ENCODE peak calls at places on chromosomes 3 and 15, in eight cellular contexts. X is HAP-1, Z is mesendoderm, C is IMR-90, V is tibial artery, S is aorta, D is mammary epithelial cell, F is BJ. H is an unnamed sample.

GRCh38 chr3:151379083-151379734 is 5.3 kb downstream of the P2RY12 start:
- DNase-seq in X (peak; percentile 17), Z (peak; percentile 60), C (no peak), V (peak; percentile 22), S (peak; percentile 57), D (no peak), F (no peak), H (no peak)

GRCh38 chr15:57391537-57391936 is 15.2 kb downstream of the CGNL1 start:
- DNase-seq in X (no peak), Z (no peak), C (no peak), V (no peak), S (no peak), D (no peak), F (no peak), H (no peak)

GRCh38 chr3:69174871-69175737 is 52.7 kb upstream of the LMOD3 start:
- DNase-seq in X (no peak), Z (no peak), C (no peak), V (no peak), S (no peak), D (no peak), F (no peak), H (no peak)

GRCh38 chr3:17982211-17982880 is 239.9 kb upstream of the TBC1D5 start:
- DNase-seq in X (no peak), Z (no peak), C (no peak), V (no peak), S (no peak), D (no peak), F (no peak), H (no peak)

GRCh38 chr3:102192575-102192974 is 242.2 kb upstream of the ZPLD1 start:
- DNase-seq in X (no peak), Z (no peak), C (no peak), V (no peak), S (no peak), D (peak; percentile 79), F (no peak), H (no peak)

GRCh38 chr3:40455328-40455727 is 1.8 kb upstream of the RPL14 start:
- DNase-seq in X (no peak), Z (no peak), C (no peak), V (no peak), S (no peak), D (no peak), F (no peak), H (no peak)

GRCh38 chr3:60086811-60087210 is 1037.0 kb upstream of the CFAP20DC start:
- DNase-seq in X (no peak), Z (peak; percentile 26), C (peak; percentile 18), V (no peak), S (no peak), D (peak; percentile 16), F (no peak), H (no peak)

GRCh38 chr15:80367661-80368060 is 36.5 kb upstream of the ARNT2 start:
- DNase-seq in X (no peak), Z (peak; percentile 4), C (no peak), V (no peak), S (no peak), D (peak; percentile 1), F (no peak), H (no peak)

GRCh38 chr15:72998681-72999466 is 53.4 kb upstream of the NEO1 start:
- DNase-seq in X (no peak), Z (no peak), C (no peak), V (no peak), S (no peak), D (peak; percentile 6), F (no peak), H (no peak)

GRCh38 chr3:68874551-68875348 is 57.6 kb downstream of the TAFA4 start:
- DNase-seq in X (no peak), Z (no peak), C (no peak), V (no peak), S (no peak), D (no peak), F (no peak), H (no peak)

GRCh38 chr3:135106445-135106844 is 311.4 kb downstream of the EPHB1 start:
- DNase-seq in X (no peak), Z (peak; percentile 77), C (peak; percentile 5), V (no peak), S (no peak), D (no peak), F (no peak), H (peak; percentile 63)

GRCh38 chr15:92880796-92881569 is 19.1 kb upstream of the CHD2 start:
- DNase-seq in X (no peak), Z (no peak), C (no peak), V (no peak), S (no peak), D (no peak), F (no peak), H (no peak)

GRCh38 chr15:23857028-23857641 is 170.0 kb upstream of the NDN start:
- DNase-seq in X (no peak), Z (peak; percentile 71), C (peak; percentile 22), V (no peak), S (no peak), D (no peak), F (no peak), H (peak; percentile 29)

GRCh38 chr3:184727357-184728060 is 15.6 kb upstream of the MAGEF1 start:
- DNase-seq in X (peak; percentile 79), Z (peak; percentile 98), C (peak; percentile 72), V (peak; percentile 64), S (peak; percentile 60), D (peak; percentile 82), F (no peak), H (peak; percentile 93)

GRCh38 chr3:64796597-64796996 is 108.8 kb upstream of the ADAMTS9 start:
- DNase-seq in X (no peak), Z (no peak), C (no peak), V (no peak), S (no peak), D (peak; percentile 6), F (no peak), H (no peak)

GRCh38 chr3:180329187-180329586 is 272.8 kb upstream of the TTC14 start:
- DNase-seq in X (no peak), Z (no peak), C (no peak), V (no peak), S (no peak), D (no peak), F (no peak), H (no peak)

GRCh38 chr3:188294823-188295487 is 141.0 kb downstream of the LPP start:
- DNase-seq in X (peak; percentile 61), Z (peak; percentile 44), C (peak; percentile 96), V (no peak), S (no peak), D (peak; percentile 95), F (peak; percentile 91), H (no peak)
- H3K4me3 ChIP-seq in X (no peak overlapping the region), Z (no peak overlapping the region), C (no peak overlapping the region), V (no peak overlapping the region), S (no peak overlapping the region), D (peak overlapping the region; percentile 28), F (no peak overlapping the region), H (no peak overlapping the region)

GRCh38 chr3:23073721-23074300 is 129.3 kb upstream of the UBE2E2 start:
- DNase-seq in X (no peak), Z (no peak), C (no peak), V (no peak), S (no peak), D (no peak), F (no peak), H (no peak)

GRCh38 chr3:23072672-23073071 is 130.5 kb upstream of the UBE2E2 start:
- DNase-seq in X (no peak), Z (no peak), C (no peak), V (no peak), S (no peak), D (no peak), F (no peak), H (no peak)

GRCh38 chr3:23078735-23079134 is 124.4 kb upstream of the UBE2E2 start:
- DNase-seq in X (no peak), Z (no peak), C (no peak), V (no peak), S (no peak), D (no peak), F (no peak), H (no peak)

GRCh38 chr3:23077126-23077525 is 126.0 kb upstream of the UBE2E2 start:
- DNase-seq in X (no peak), Z (no peak), C (no peak), V (no peak), S (no peak), D (no peak), F (no peak), H (no peak)

GRCh38 chr3:23075478-23075877 is 127.6 kb upstream of the UBE2E2 start:
- DNase-seq in X (no peak), Z (no peak), C (peak; percentile 8), V (no peak), S (no peak), D (no peak), F (peak; percentile 53), H (no peak)
- H3K27me3 ChIP-seq in X (peaks cover 3% of the 10 kb centered on the region), Z (no peaks in the 10 kb centered on the region), C (peaks cover 9% of the 10 kb centered on the region), V (no peaks in the 10 kb centered on the region), S (no peaks in the 10 kb centered on the region), D (peaks cover 11% of the 10 kb centered on the region), F (no peaks in the 10 kb centered on the region), H (no peaks in the 10 kb centered on the region)

GRCh38 chr15:69434236-69434635 is 18.4 kb upstream of the RPLP1 start:
- DNase-seq in X (no peak), Z (no peak), C (no peak), V (no peak), S (no peak), D (no peak), F (no peak), H (no peak)
- H3K36me3 ChIP-seq in X (peaks cover 98% of the 10 kb centered on the region), Z (peaks cover 15% of the 10 kb centered on the region), C (peaks cover 9% of the 10 kb centered on the region), V (peaks cover 9% of the 10 kb centered on the region), S (no peaks in the 10 kb centered on the region), D (peaks cover 42% of the 10 kb centered on the region), F (no peaks in the 10 kb centered on the region), H (peaks cover 40% of the 10 kb centered on the region)

GRCh38 chr15:55740479-55740878 is 2.5 kb downstream of the PRTG start:
- DNase-seq in X (no peak), Z (no peak), C (no peak), V (no peak), S (no peak), D (no peak), F (no peak), H (no peak)

GRCh38 chr15:55739641-55740040 is 3.3 kb downstream of the PRTG start:
- DNase-seq in X (no peak), Z (peak; percentile 69), C (no peak), V (no peak), S (no peak), D (no peak), F (no peak), H (no peak)

GRCh38 chr15:55741592-55742497 is 1.1 kb downstream of the PRTG start:
- DNase-seq in X (peak; percentile 26), Z (peak; percentile 67), C (no peak), V (no peak), S (no peak), D (peak; percentile 5), F (no peak), H (peak; percentile 72)

GRCh38 chr15:55742498-55742926 is 440 bp downstream of the PRTG start:
- DNase-seq in X (peak; percentile 12), Z (no peak), C (peak; percentile 22), V (no peak), S (peak; percentile 56), D (no peak), F (no peak), H (no peak)

DNA sequence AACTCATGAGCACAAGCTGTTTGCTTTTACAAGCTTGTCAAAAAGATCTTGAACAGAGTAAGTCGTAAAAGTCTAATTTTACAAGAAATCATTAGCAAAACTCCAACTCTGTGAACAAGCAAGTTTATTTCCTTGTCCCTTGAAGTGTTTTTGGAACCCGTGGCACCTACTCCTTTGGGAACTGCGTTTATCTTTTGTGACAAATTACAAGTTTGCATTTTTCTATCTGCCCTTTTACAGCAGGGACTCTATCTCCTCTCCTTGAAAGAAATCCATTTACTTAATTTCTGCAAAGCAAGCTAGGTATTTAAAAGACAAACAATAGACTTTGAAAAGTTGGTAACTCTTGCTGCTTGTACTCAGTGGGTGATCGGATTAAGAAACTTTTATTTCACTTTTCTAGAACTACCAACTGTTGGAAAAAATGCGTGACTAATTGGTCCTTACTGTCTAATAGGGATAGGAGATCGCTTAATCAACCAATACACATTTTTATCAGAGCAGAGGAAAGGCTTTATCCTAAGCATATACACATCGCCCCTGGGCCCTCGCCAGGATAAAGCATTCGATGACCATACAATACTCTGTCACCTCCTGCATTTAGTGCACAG is 1.9 kb downstream of the PRTG start:
- DNase-seq in X (peak; percentile 83), Z (peak; percentile 69), C (no peak), V (no peak), S (no peak), D (no peak), F (no peak), H (no peak)
- H3K4me3 ChIP-seq in X (peak overlapping the region; percentile 53), Z (no peak overlapping the region), C (no peak overlapping the region), V (no peak overlapping the region), S (peak overlapping the region; percentile 61), D (no peak overlapping the region), F (peak overlapping the region; percentile 82), H (no peak overlapping the region)

H was measured in H7.